ENCODE peak calls at places on chromosomes 13 and 19, in six cellular contexts. One of them, this sample, is unnamed.

GRCh38 chr19:38549061-38549460 is 68.7 kb downstream of the MAP4K1 start:
- DNase-seq in natural killer cell: no peak
- DNase-seq in cardiac fibroblast: no peak
- DNase-seq in stimulated activated naive CD8-positive, alpha-beta T cell treated with anti-CD3 and anti-CD28 coated beads, Interleukin-15, Interleukin-2, amounts not matched to agents 100 U/mL and 50 U/mL, for 24 hours: no peak
- DNase-seq in Caki2: no peak
- DNase-seq in CD4-positive, alpha-beta T cell: no peak
- DNase-seq in this sample: no peak

GRCh38 chr19:18856385-18857126 is 24.8 kb downstream of the UPF1 start:
- DNase-seq in natural killer cell: no peak
- DNase-seq in cardiac fibroblast: peak
- DNase-seq in stimulated activated naive CD8-positive, alpha-beta T cell treated with anti-CD3 and anti-CD28 coated beads, Interleukin-15, Interleukin-2, amounts not matched to agents 100 U/mL and 50 U/mL, for 24 hours: no peak
- DNase-seq in Caki2: no peak
- DNase-seq in CD4-positive, alpha-beta T cell: no peak
- DNase-seq in this sample: no peak

GRCh38 chr13:38418286-38418685 is 68.6 kb downstream of the UFM1 start:
- DNase-seq in natural killer cell: no peak
- DNase-seq in cardiac fibroblast: peak
- DNase-seq in stimulated activated naive CD8-positive, alpha-beta T cell treated with anti-CD3 and anti-CD28 coated beads, Interleukin-15, Interleukin-2, amounts not matched to agents 100 U/mL and 50 U/mL, for 24 hours: no peak
- DNase-seq in Caki2: no peak
- DNase-seq in CD4-positive, alpha-beta T cell: no peak
- DNase-seq in this sample: no peak

GRCh38 chr13:93963266-93964131 is 516.0 kb downstream of the DCT start:
- DNase-seq in natural killer cell: no peak
- DNase-seq in cardiac fibroblast: peak
- DNase-seq in stimulated activated naive CD8-positive, alpha-beta T cell treated with anti-CD3 and anti-CD28 coated beads, Interleukin-15, Interleukin-2, amounts not matched to agents 100 U/mL and 50 U/mL, for 24 hours: no peak
- DNase-seq in Caki2: peak
- DNase-seq in CD4-positive, alpha-beta T cell: no peak
- DNase-seq in this sample: no peak

GRCh38 chr19:50628551-50628950 is 11.1 kb downstream of the SYT3 start:
- DNase-seq in natural killer cell: no peak
- DNase-seq in cardiac fibroblast: no peak
- DNase-seq in stimulated activated naive CD8-positive, alpha-beta T cell treated with anti-CD3 and anti-CD28 coated beads, Interleukin-15, Interleukin-2, amounts not matched to agents 100 U/mL and 50 U/mL, for 24 hours: no peak
- DNase-seq in Caki2: no peak
- DNase-seq in CD4-positive, alpha-beta T cell: no peak
- DNase-seq in this sample: no peak

GRCh38 chr13:108083056-108083455 is 132.3 kb downstream of the LIG4 start:
- DNase-seq in natural killer cell: no peak
- DNase-seq in cardiac fibroblast: no peak
- DNase-seq in stimulated activated naive CD8-positive, alpha-beta T cell treated with anti-CD3 and anti-CD28 coated beads, Interleukin-15, Interleukin-2, amounts not matched to agents 100 U/mL and 50 U/mL, for 24 hours: no peak
- DNase-seq in Caki2: no peak
- DNase-seq in CD4-positive, alpha-beta T cell: no peak
- DNase-seq in this sample: no peak

GRCh38 chr13:101612736-101613135 is 160.3 kb downstream of the ITGBL1 start:
- DNase-seq in natural killer cell: no peak
- DNase-seq in cardiac fibroblast: peak
- DNase-seq in stimulated activated naive CD8-positive, alpha-beta T cell treated with anti-CD3 and anti-CD28 coated beads, Interleukin-15, Interleukin-2, amounts not matched to agents 100 U/mL and 50 U/mL, for 24 hours: no peak
- DNase-seq in Caki2: no peak
- DNase-seq in CD4-positive, alpha-beta T cell: no peak
- DNase-seq in this sample: no peak

GRCh38 chr13:21137696-21138095 is 38.7 kb downstream of the SKA3 start:
- DNase-seq in natural killer cell: no peak
- DNase-seq in cardiac fibroblast: peak
- DNase-seq in stimulated activated naive CD8-positive, alpha-beta T cell treated with anti-CD3 and anti-CD28 coated beads, Interleukin-15, Interleukin-2, amounts not matched to agents 100 U/mL and 50 U/mL, for 24 hours: no peak
- DNase-seq in Caki2: no peak
- DNase-seq in CD4-positive, alpha-beta T cell: no peak
- DNase-seq in this sample: no peak

GRCh38 chr19:33719366-33720154 is 77.1 kb upstream of the KCTD15 start:
- DNase-seq in natural killer cell: no peak
- DNase-seq in cardiac fibroblast: no peak
- DNase-seq in stimulated activated naive CD8-positive, alpha-beta T cell treated with anti-CD3 and anti-CD28 coated beads, Interleukin-15, Interleukin-2, amounts not matched to agents 100 U/mL and 50 U/mL, for 24 hours: no peak
- DNase-seq in Caki2: no peak
- DNase-seq in CD4-positive, alpha-beta T cell: no peak
- DNase-seq in this sample: no peak

GRCh38 chr13:46668302-46668720 is 115.3 kb downstream of the LRCH1 start:
- DNase-seq in natural killer cell: no peak
- DNase-seq in cardiac fibroblast: peak
- DNase-seq in stimulated activated naive CD8-positive, alpha-beta T cell treated with anti-CD3 and anti-CD28 coated beads, Interleukin-15, Interleukin-2, amounts not matched to agents 100 U/mL and 50 U/mL, for 24 hours: no peak
- DNase-seq in Caki2: no peak
- DNase-seq in CD4-positive, alpha-beta T cell: no peak
- DNase-seq in this sample: no peak

GRCh38 chr19:17125728-17126677 is 50.4 kb downstream of the MYO9B start:
- DNase-seq in natural killer cell: peak
- DNase-seq in cardiac fibroblast: peak
- DNase-seq in stimulated activated naive CD8-positive, alpha-beta T cell treated with anti-CD3 and anti-CD28 coated beads, Interleukin-15, Interleukin-2, amounts not matched to agents 100 U/mL and 50 U/mL, for 24 hours: peak
- DNase-seq in Caki2: no peak
- DNase-seq in CD4-positive, alpha-beta T cell: peak
- DNase-seq in this sample: peak